ENCODE peak calls at places on chromosome 15, in four cellular contexts. T is endothelial cell of umbilical vein, D is K562, L is HepG2. M is an unnamed sample.

GRCh38 chr15:57461541-57461940 is 85.2 kb downstream of the CGNL1 start:
- DNase-seq in T (no peak), D (no peak), L (no peak), M (no peak)

GRCh38 chr15:78855746-78856145 is 16.9 kb upstream of the MORF4L1 start:
- DNase-seq in T (no peak), D (no peak), L (no peak), M (no peak)

GRCh38 chr15:88580532-88580931 is 34.1 kb upstream of the DET1 start:
- DNase-seq in T (peak), D (no peak), L (no peak), M (no peak)

GRCh38 chr15:85810075-85810474 is 15.3 kb upstream of the KLHL25 start:
- DNase-seq in T (no peak), D (no peak), L (no peak), M (no peak)

GRCh38 chr15:75109021-75109690 is 85.8 kb downstream of the PPCDC start:
- DNase-seq in T (no peak), D (peak), L (no peak), M (no peak)

GRCh38 chr15:56968256-56968655 is 49.8 kb downstream of the TCF12 start:
- DNase-seq in T (no peak), D (no peak), L (no peak), M (no peak)

GRCh38 chr15:86915811-86916331 is 836.2 kb downstream of the AGBL1 start:
- DNase-seq in T (no peak), D (peak), L (peak), M (no peak)

GRCh38 chr15:60299452-60300047 is 98.2 kb downstream of the ANXA2 start:
- DNase-seq in T (no peak), D (peak), L (no peak), M (peak)

DNA sequence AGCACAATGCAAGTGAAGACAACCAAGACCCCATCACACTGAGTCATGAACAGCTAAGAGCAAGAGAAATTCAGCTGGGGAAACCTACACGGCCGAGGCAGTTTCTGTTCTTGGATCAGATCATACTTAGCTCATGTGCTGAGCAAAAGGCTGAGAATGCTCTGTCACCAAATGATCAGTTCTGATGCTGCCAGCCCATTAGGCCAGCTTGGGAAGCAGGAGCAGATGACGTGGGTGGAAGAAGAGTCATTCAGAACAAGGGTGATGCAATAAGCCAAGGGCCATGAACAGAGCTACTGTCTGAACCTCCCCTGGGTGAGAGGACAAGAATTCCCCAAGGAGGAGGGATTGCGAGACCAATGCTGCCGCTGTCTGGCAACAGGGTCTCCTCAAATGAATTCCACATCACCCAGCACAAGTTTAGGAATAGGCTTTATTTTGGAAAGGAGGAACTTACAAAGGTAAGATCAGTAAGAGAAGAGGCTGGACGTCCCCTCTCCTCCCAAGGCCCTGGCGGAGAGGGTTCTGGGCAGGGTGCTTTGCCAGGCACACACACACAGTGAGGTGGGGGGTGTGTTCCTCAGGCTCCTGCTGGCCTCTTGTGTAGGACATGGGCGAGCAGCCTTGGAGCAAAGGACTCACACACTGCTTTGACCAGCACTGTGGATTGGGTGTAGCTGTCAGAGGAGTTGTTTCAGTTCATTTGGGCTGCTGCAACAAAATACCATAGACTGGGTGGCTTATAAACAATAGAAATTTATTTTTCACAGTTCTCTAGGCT is 65.6 kb upstream of the CTXND1 start:
- DNase-seq in T (no peak), D (peak), L (peak), M (no peak)
- TF ChIP-seq POLR2AphosphoS5 in T (no peak), D (no peak), L (no peak), M (no peak)

GRCh38 chr15:39963806-39964205 is 29.9 kb downstream of the EIF2AK4 start:
- DNase-seq in T (no peak), D (no peak), L (no peak), M (peak)

GRCh38 chr15:39969002-39969394 is 35.1 kb downstream of the EIF2AK4 start:
- DNase-seq in T (no peak), D (no peak), L (no peak), M (no peak)

GRCh38 chr15:39968273-39969001 is 34.5 kb downstream of the EIF2AK4 start:
- DNase-seq in T (no peak), D (no peak), L (no peak), M (no peak)

GRCh38 chr15:39969871-39970270 is 36.0 kb downstream of the EIF2AK4 start:
- DNase-seq in T (peak), D (no peak), L (no peak), M (no peak)

DNA sequence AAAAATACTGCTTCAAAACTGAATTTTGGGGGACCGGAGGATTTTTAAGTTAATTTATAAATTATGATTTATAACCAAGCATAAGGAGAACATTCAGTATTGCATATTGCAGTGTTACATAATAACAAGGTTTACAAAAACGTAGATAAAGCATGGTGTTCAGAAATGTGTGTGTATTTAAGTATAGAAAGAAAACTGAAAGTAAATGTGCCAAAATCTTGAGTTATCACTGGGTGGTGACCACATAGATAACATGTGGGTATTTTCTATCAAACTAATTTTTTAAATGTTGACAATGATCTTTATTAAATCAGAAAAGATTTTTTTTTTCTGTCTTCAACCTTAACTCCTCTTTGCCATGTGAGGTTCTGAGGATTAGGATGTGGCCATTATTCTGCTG is 32.6 kb downstream of the EIF2AK4 start:
- DNase-seq in T (no peak), D (no peak), L (no peak), M (no peak)
- H3K9ac ChIP-seq in T (no peak), D (no peak), L (no peak), M (no peak)

GRCh38 chr15:32029409-32029861 is 880 bp upstream of the CHRNA7 start:
- DNase-seq in T (peak), D (no peak), L (no peak), M (no peak)
- TF ChIP-seq EZH2 in T (peak), D (no peak), L (peak), M (no peak)

GRCh38 chr15:96334017-96334704 is 3.7 kb downstream of the NR2F2 start:
- DNase-seq in T (peak), D (no peak), L (no peak), M (no peak)
- TF ChIP-seq POLR2AphosphoS5 in T (no peak), D (no peak), L (no peak), M (no peak)

DNA sequence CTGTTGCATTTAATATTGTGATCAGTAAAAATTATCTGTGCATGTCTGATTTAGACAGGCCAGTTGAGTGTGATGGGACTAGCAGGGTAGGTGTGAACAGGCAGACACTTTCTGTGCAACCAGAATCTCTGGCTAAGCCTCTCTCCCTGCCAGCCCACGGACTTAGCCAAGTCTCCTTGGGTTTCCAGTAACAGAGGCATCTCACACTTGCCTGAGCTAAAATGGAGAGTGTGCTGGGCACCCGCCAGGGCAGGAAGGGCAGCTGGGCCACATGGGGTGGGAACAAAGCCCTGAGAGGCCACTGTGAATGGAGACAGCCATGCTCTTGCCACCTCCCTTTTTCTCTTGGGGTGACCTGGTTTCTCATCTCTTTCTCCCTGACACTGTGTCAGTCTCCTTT is 12.5 kb upstream of the RPS27L start:
- DNase-seq in T (no peak), D (no peak), L (no peak), M (no peak)
- H3K9ac ChIP-seq in T (no peak), D (no peak), L (no peak), M (no peak)

DNA sequence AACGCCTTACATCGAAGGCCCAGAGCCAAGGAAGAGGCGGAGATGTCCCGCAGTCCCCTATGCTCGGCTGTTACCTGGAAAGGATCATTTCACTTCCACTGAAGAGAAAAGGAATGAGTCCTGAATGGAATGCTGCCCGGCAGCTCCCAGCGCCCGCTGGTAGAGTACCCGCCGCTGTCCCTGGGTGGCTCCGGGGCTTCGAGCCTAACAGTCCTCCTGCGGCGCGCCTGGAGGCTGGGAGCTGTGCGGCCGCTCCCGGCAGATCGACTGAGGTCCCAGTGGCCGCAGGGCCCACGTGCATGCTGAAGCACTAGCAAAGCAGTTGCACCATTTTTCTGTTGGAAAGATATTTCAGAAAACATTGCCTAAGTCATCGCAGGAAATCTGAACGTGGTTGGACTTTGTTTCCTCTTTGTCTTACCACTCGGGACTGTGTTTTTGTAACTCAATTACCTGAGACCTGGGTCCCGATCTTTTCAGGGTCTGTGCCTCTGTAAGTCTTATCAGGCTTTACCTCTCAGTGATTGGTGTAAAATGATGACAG is 984 bp downstream of the RNU6-1 start:
- DNase-seq in T (no peak), D (no peak), L (peak), M (no peak)
- TF ChIP-seq EZH2 in T (no peak), D (no peak), L (no peak), M (no peak)

DNA sequence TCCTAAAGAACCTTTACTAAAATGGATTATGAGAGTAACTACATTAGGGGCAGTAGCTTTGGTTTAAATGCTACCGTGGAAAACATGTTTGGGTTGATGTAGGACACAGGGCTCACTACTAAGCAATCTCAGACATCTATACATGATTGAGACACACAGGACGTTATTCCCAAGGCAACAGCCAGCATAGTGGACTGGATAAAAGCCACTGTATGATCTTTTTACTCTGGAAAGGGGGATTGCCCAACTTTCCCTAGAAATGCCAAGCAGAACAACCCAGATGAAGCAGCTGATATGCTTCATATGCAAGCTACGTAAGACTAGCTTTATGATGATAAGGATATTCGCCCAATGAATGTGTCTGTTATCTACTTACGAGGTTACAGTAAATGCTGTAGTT is 144.6 kb downstream of the MYO9A start:
- DNase-seq in T (no peak), D (no peak), L (no peak), M (no peak)
- TF ChIP-seq POLR2AphosphoS5 in T (no peak), D (no peak), L (no peak), M (no peak)